ENCODE peak calls at places on chromosomes 16 and 17, in five cellular contexts. One of them, this sample, is unnamed.

GRCh38 chr16:47182318-47182717 is 38.6 kb upstream of the NETO2 start:
- DNase-seq in GM12864: no peak
- DNase-seq in uterus: no peak
- DNase-seq in tibial artery: no peak
- DNase-seq in cardiac fibroblast: no peak
- DNase-seq in this sample: no peak

GRCh38 chr16:57299009-57299718 is 14.7 kb upstream of the PLLP start:
- DNase-seq in GM12864: no peak
- DNase-seq in uterus: peak; percentile 72
- DNase-seq in tibial artery: peak; percentile 76
- DNase-seq in cardiac fibroblast: peak; percentile 89
- DNase-seq in this sample: no peak

GRCh38 chr16:4917117-4917516 is 19.8 kb downstream of the PPL start:
- DNase-seq in GM12864: no peak
- DNase-seq in uterus: no peak
- DNase-seq in tibial artery: no peak
- DNase-seq in cardiac fibroblast: peak; percentile 61
- DNase-seq in this sample: no peak

GRCh38 chr17:4543557-4544026 is 11.6 kb downstream of the MYBBP1A start:
- DNase-seq in GM12864: no peak
- DNase-seq in uterus: peak; percentile 14
- DNase-seq in tibial artery: no peak
- DNase-seq in cardiac fibroblast: no peak
- DNase-seq in this sample: peak; percentile 13

GRCh38 chr17:81018044-81018802 is 16.7 kb upstream of the BAIAP2 start:
- DNase-seq in GM12864: no peak
- DNase-seq in uterus: peak; percentile 29
- DNase-seq in tibial artery: no peak
- DNase-seq in cardiac fibroblast: peak; percentile 36
- DNase-seq in this sample: no peak

GRCh38 chr16:12186774-12187335 is 210.3 kb downstream of the SNX29 start:
- DNase-seq in GM12864: no peak
- DNase-seq in uterus: no peak
- DNase-seq in tibial artery: no peak
- DNase-seq in cardiac fibroblast: no peak
- DNase-seq in this sample: no peak

GRCh38 chr16:10039220-10040096 is 142.8 kb downstream of the GRIN2A start:
- DNase-seq in GM12864: no peak
- DNase-seq in uterus: no peak
- DNase-seq in tibial artery: no peak
- DNase-seq in cardiac fibroblast: no peak
- DNase-seq in this sample: peak; percentile 36

GRCh38 chr16:48576927-48577326 is 33.1 kb downstream of the N4BP1 start:
- DNase-seq in GM12864: no peak
- DNase-seq in uterus: no peak
- DNase-seq in tibial artery: no peak
- DNase-seq in cardiac fibroblast: peak; percentile 70
- DNase-seq in this sample: no peak

GRCh38 chr16:85303354-85303883 is 191.1 kb upstream of the CIBAR2 start:
- DNase-seq in GM12864: no peak
- DNase-seq in uterus: peak; percentile 49
- DNase-seq in tibial artery: no peak
- DNase-seq in cardiac fibroblast: peak; percentile 32
- DNase-seq in this sample: peak; percentile 74

GRCh38 chr17:34726536-34727384 is 147.4 kb downstream of the TMEM132E start:
- DNase-seq in GM12864: no peak
- DNase-seq in uterus: no peak
- DNase-seq in tibial artery: no peak
- DNase-seq in cardiac fibroblast: no peak
- DNase-seq in this sample: no peak

GRCh38 chr17:10881959-10882358 is 44.1 kb upstream of the PIRT start:
- DNase-seq in GM12864: no peak
- DNase-seq in uterus: no peak
- DNase-seq in tibial artery: no peak
- DNase-seq in cardiac fibroblast: no peak
- DNase-seq in this sample: no peak

GRCh38 chr17:48148029-48148759 is 40.6 kb downstream of the SNX11 start:
- DNase-seq in GM12864: no peak
- DNase-seq in uterus: no peak
- DNase-seq in tibial artery: no peak
- DNase-seq in cardiac fibroblast: no peak
- DNase-seq in this sample: no peak

GRCh38 chr17:50213026-50214015 is 11.9 kb upstream of the COL1A1 start:
- DNase-seq in GM12864: no peak
- DNase-seq in uterus: peak; percentile 34
- DNase-seq in tibial artery: peak; percentile 19
- DNase-seq in cardiac fibroblast: no peak
- DNase-seq in this sample: no peak

GRCh38 chr16:85350973-85351372 is 238.7 kb upstream of the CIBAR2 start:
- DNase-seq in GM12864: no peak
- DNase-seq in uterus: peak; percentile 70
- DNase-seq in tibial artery: peak; percentile 92
- DNase-seq in cardiac fibroblast: peak; percentile 85
- DNase-seq in this sample: no peak

GRCh38 chr16:53087101-53087500 is 32.3 kb downstream of the CHD9 start:
- DNase-seq in GM12864: no peak
- DNase-seq in uterus: no peak
- DNase-seq in tibial artery: no peak
- DNase-seq in cardiac fibroblast: peak; percentile 61
- DNase-seq in this sample: no peak

GRCh38 chr16:82995286-82995926 is 368.6 kb downstream of the CDH13 start:
- DNase-seq in GM12864: no peak
- DNase-seq in uterus: no peak
- DNase-seq in tibial artery: no peak
- DNase-seq in cardiac fibroblast: peak; percentile 18
- DNase-seq in this sample: no peak

GRCh38 chr17:7046127-7046724 is 2.3 kb upstream of the SLC16A11 start:
- DNase-seq in GM12864: no peak
- DNase-seq in uterus: no peak
- DNase-seq in tibial artery: no peak
- DNase-seq in cardiac fibroblast: no peak
- DNase-seq in this sample: no peak

GRCh38 chr17:27788919-27789318 is 11.4 kb downstream of the NOS2 start:
- DNase-seq in GM12864: no peak
- DNase-seq in uterus: no peak
- DNase-seq in tibial artery: no peak
- DNase-seq in cardiac fibroblast: no peak
- DNase-seq in this sample: no peak

GRCh38 chr16:85842848-85843247 is 43.4 kb downstream of the COX4I1 start:
- DNase-seq in GM12864: no peak
- DNase-seq in uterus: no peak
- DNase-seq in tibial artery: no peak
- DNase-seq in cardiac fibroblast: no peak
- DNase-seq in this sample: no peak

GRCh38 chr16:3057181-3058166 is 8.0 kb upstream of the IL32 start:
- DNase-seq in GM12864: no peak
- DNase-seq in uterus: no peak
- DNase-seq in tibial artery: no peak
- DNase-seq in cardiac fibroblast: no peak
- DNase-seq in this sample: no peak

GRCh38 chr17:77475012-77475976 is 334.5 kb downstream of the SEC14L1 start:
- DNase-seq in GM12864: no peak
- DNase-seq in uterus: peak; percentile 67
- DNase-seq in tibial artery: no peak
- DNase-seq in cardiac fibroblast: peak; percentile 75
- DNase-seq in this sample: no peak

GRCh38 chr17:76528156-76528527 is 9.4 kb downstream of the CYGB start:
- DNase-seq in GM12864: no peak
- DNase-seq in uterus: peak; percentile 54
- DNase-seq in tibial artery: no peak
- DNase-seq in cardiac fibroblast: no peak
- DNase-seq in this sample: peak; percentile 50

GRCh38 chr17:73291260-73291801 is 20.5 kb downstream of the CDC42EP4 start:
- DNase-seq in GM12864: no peak
- DNase-seq in uterus: peak; percentile 68
- DNase-seq in tibial artery: peak; percentile 86
- DNase-seq in cardiac fibroblast: peak; percentile 90
- DNase-seq in this sample: peak; percentile 69

GRCh38 chr17:50090071-50090470 is 5.1 kb upstream of the PDK2 start:
- DNase-seq in GM12864: no peak
- DNase-seq in uterus: no peak
- DNase-seq in tibial artery: no peak
- DNase-seq in cardiac fibroblast: no peak
- DNase-seq in this sample: no peak

GRCh38 chr17:5555254-5555653 is 29.1 kb downstream of the NLRP1 start:
- DNase-seq in GM12864: no peak
- DNase-seq in uterus: no peak
- DNase-seq in tibial artery: no peak
- DNase-seq in cardiac fibroblast: peak; percentile 76
- DNase-seq in this sample: no peak

GRCh38 chr16:58421529-58421928 is 29.3 kb downstream of the GINS3 start:
- DNase-seq in GM12864: no peak
- DNase-seq in uterus: no peak
- DNase-seq in tibial artery: no peak
- DNase-seq in cardiac fibroblast: peak; percentile 49
- DNase-seq in this sample: no peak

GRCh38 chr16:56424404-56424765 is 960 bp downstream of the AMFR start:
- DNase-seq in GM12864: no peak
- DNase-seq in uterus: no peak
- DNase-seq in tibial artery: no peak
- DNase-seq in cardiac fibroblast: no peak
- DNase-seq in this sample: no peak

DNA sequence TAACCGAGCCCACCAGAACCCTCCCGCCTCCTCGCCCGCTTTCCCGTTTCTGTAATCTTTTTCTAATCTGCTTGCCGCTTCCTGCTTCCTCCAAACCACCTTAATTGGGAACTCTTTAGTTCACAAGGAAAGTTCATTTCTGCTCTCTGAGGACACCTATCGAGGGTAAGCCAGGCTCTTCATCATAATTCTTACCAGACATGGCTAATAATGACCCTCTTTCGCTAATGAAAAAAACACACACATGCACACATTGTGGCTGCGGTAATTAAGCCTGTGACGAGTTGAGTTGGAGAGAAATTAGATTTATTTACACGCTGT is 100.7 kb downstream of the ZNF423 start:
- DNase-seq in GM12864: no peak
- DNase-seq in uterus: peak; percentile 45
- DNase-seq in tibial artery: no peak
- DNase-seq in cardiac fibroblast: peak; percentile 66
- DNase-seq in this sample: no peak
- TF ChIP-seq CTCF in GM12864: peak; percentile 13
- TF ChIP-seq CTCF in uterus: peak; percentile 61
- TF ChIP-seq CTCF in tibial artery: peak; percentile 36
- TF ChIP-seq CTCF in cardiac fibroblast: peak; percentile 61
- TF ChIP-seq CTCF in this sample: peak; percentile 14

GRCh38 chr17:17750881-17751280 is 69.6 kb downstream of the RAI1 start:
- DNase-seq in GM12864: peak; percentile 73
- DNase-seq in uterus: no peak
- DNase-seq in tibial artery: no peak
- DNase-seq in cardiac fibroblast: no peak
- DNase-seq in this sample: peak; percentile 67

GRCh38 chr17:17748179-17748578 is 66.9 kb downstream of the RAI1 start:
- DNase-seq in GM12864: no peak
- DNase-seq in uterus: no peak
- DNase-seq in tibial artery: no peak
- DNase-seq in cardiac fibroblast: peak; percentile 19
- DNase-seq in this sample: peak; percentile 35

GRCh38 chr17:17749921-17750320 is 68.7 kb downstream of the RAI1 start:
- DNase-seq in GM12864: peak; percentile 66
- DNase-seq in uterus: peak; percentile 59
- DNase-seq in tibial artery: no peak
- DNase-seq in cardiac fibroblast: peak; percentile 51
- DNase-seq in this sample: peak; percentile 45

GRCh38 chr17:17749025-17749772 is 67.9 kb downstream of the RAI1 start:
- DNase-seq in GM12864: no peak
- DNase-seq in uterus: no peak
- DNase-seq in tibial artery: no peak
- DNase-seq in cardiac fibroblast: peak; percentile 41
- DNase-seq in this sample: peak; percentile 41

GRCh38 chr17:17748604-17749003 is 67.3 kb downstream of the RAI1 start:
- DNase-seq in GM12864: no peak
- DNase-seq in uterus: no peak
- DNase-seq in tibial artery: no peak
- DNase-seq in cardiac fibroblast: no peak
- DNase-seq in this sample: no peak
- H3K4me3 ChIP-seq in GM12864: peak overlapping the region; percentile 53
- H3K4me3 ChIP-seq in uterus: no peak overlapping the region
- H3K4me3 ChIP-seq in tibial artery: no peak overlapping the region
- H3K4me3 ChIP-seq in cardiac fibroblast: no peak overlapping the region
- H3K4me3 ChIP-seq in this sample: peak overlapping the region; percentile 58

GRCh38 chr16:15055141-15056053 is 477 bp downstream of the NTAN1 start:
- DNase-seq in GM12864: peak; percentile 33
- DNase-seq in uterus: peak; percentile 61
- DNase-seq in tibial artery: peak; percentile 46
- DNase-seq in cardiac fibroblast: peak; percentile 43
- DNase-seq in this sample: no peak
- TF ChIP-seq CTCF in GM12864: peak; percentile 47
- TF ChIP-seq CTCF in uterus: no peak
- TF ChIP-seq CTCF in tibial artery: no peak
- TF ChIP-seq CTCF in cardiac fibroblast: no peak
- TF ChIP-seq CTCF in this sample: peak; percentile 31

GRCh38 chr16:272633-273546 is 2.9 kb downstream of the RGS11 start:
- DNase-seq in GM12864: no peak
- DNase-seq in uterus: no peak
- DNase-seq in tibial artery: no peak
- DNase-seq in cardiac fibroblast: no peak
- DNase-seq in this sample: no peak

GRCh38 chr16:275041-275621 is 613 bp downstream of the RGS11 start:
- DNase-seq in GM12864: no peak
- DNase-seq in uterus: no peak
- DNase-seq in tibial artery: no peak
- DNase-seq in cardiac fibroblast: no peak
- DNase-seq in this sample: no peak

GRCh38 chr16:273547-274421 is 2.0 kb downstream of the RGS11 start:
- DNase-seq in GM12864: no peak
- DNase-seq in uterus: no peak
- DNase-seq in tibial artery: no peak
- DNase-seq in cardiac fibroblast: no peak
- DNase-seq in this sample: no peak

GRCh38 chr16:276360-277077 is 775 bp upstream of the RGS11 start:
- DNase-seq in GM12864: no peak
- DNase-seq in uterus: no peak
- DNase-seq in tibial artery: no peak
- DNase-seq in cardiac fibroblast: no peak
- DNase-seq in this sample: no peak

GRCh38 chr16:275786-276232 is at the start of gene RGS11:
- DNase-seq in GM12864: no peak
- DNase-seq in uterus: no peak
- DNase-seq in tibial artery: no peak
- DNase-seq in cardiac fibroblast: no peak
- DNase-seq in this sample: no peak
- H3K4me3 ChIP-seq in GM12864: no peak within 1 kb of the TSS
- H3K4me3 ChIP-seq in uterus: peak within 1 kb of the TSS; percentile 22
- H3K4me3 ChIP-seq in tibial artery: peak within 1 kb of the TSS; percentile 44
- H3K4me3 ChIP-seq in cardiac fibroblast: peak within 1 kb of the TSS; percentile 38
- H3K4me3 ChIP-seq in this sample: peak within 1 kb of the TSS; percentile 18

GRCh38 chr16:28834349-28834748 is 11.6 kb downstream of the ATXN2L start:
- DNase-seq in GM12864: no peak
- DNase-seq in uterus: no peak
- DNase-seq in tibial artery: no peak
- DNase-seq in cardiac fibroblast: no peak
- DNase-seq in this sample: no peak
- TF ChIP-seq CTCF in GM12864: no peak
- TF ChIP-seq CTCF in uterus: no peak
- TF ChIP-seq CTCF in tibial artery: no peak
- TF ChIP-seq CTCF in cardiac fibroblast: no peak
- TF ChIP-seq CTCF in this sample: no peak

GRCh38 chr16:80802129-80802528 is 2.3 kb downstream of the CDYL2 start:
- DNase-seq in GM12864: no peak
- DNase-seq in uterus: no peak
- DNase-seq in tibial artery: no peak
- DNase-seq in cardiac fibroblast: no peak
- DNase-seq in this sample: no peak
- H3K4me3 ChIP-seq in GM12864: no peak overlapping the region
- H3K4me3 ChIP-seq in uterus: no peak overlapping the region
- H3K4me3 ChIP-seq in tibial artery: no peak overlapping the region
- H3K4me3 ChIP-seq in cardiac fibroblast: no peak overlapping the region
- H3K4me3 ChIP-seq in this sample: no peak overlapping the region

GRCh38 chr16:892006-892405 is 78.8 kb downstream of the LMF1 start:
- DNase-seq in GM12864: no peak
- DNase-seq in uterus: no peak
- DNase-seq in tibial artery: no peak
- DNase-seq in cardiac fibroblast: no peak
- DNase-seq in this sample: no peak
- TF ChIP-seq CTCF in GM12864: no peak
- TF ChIP-seq CTCF in uterus: no peak
- TF ChIP-seq CTCF in tibial artery: no peak
- TF ChIP-seq CTCF in cardiac fibroblast: no peak
- TF ChIP-seq CTCF in this sample: no peak

This sample was measured in GM06990.